ENCODE peak calls at places on chromosomes 11 and 22, in five cellular contexts. I is CD8-positive, alpha-beta memory T cell; V is CD4-positive, alpha-beta memory T cell; S is A549; A is IMR-90. M is an unnamed sample. For H3K9me3, the result is how much of the 10 kb centered on the place peaks cover.

GRCh38 chr11:60700689-60701508 is 1.5 kb downstream of the MS4A8 start:
- DNase-seq in I (no peak), V (no peak), S (peak), A (no peak), M (peak)

GRCh38 chr22:44119669-44120313 is 60.9 kb upstream of the PARVG start:
- DNase-seq in I (no peak), V (no peak), S (no peak), A (no peak), M (no peak)

GRCh38 chr11:72333657-72334056 is 89.7 kb upstream of the PHOX2A start:
- DNase-seq in I (peak), V (peak), S (peak), A (no peak), M (no peak)

GRCh38 chr11:110186456-110186855 is 93.3 kb downstream of the ZC3H12C start:
- DNase-seq in I (no peak), V (no peak), S (no peak), A (no peak), M (no peak)

GRCh38 chr11:120102862-120103118 is 35.1 kb downstream of the TRIM29 start:
- DNase-seq in I (no peak), V (no peak), S (no peak), A (no peak), M (no peak)

GRCh38 chr11:119602745-119603373 is 126.1 kb downstream of the NECTIN1 start:
- DNase-seq in I (no peak), V (no peak), S (no peak), A (no peak), M (no peak)

GRCh38 chr11:130601141-130601540 is 152.7 kb downstream of the ADAMTS15 start:
- DNase-seq in I (no peak), V (no peak), S (no peak), A (peak), M (no peak)

GRCh38 chr11:34599406-34599901 is 21.4 kb upstream of the EHF start:
- DNase-seq in I (no peak), V (no peak), S (peak), A (peak), M (no peak)

GRCh38 chr11:76206327-76207081 is at the start of gene WNT11:
- DNase-seq in I (peak), V (peak), S (peak), A (no peak), M (no peak)

GRCh38 chr11:28657378-28658030 is 549.3 kb downstream of the METTL15 start:
- DNase-seq in I (no peak), V (no peak), S (no peak), A (peak), M (no peak)

GRCh38 chr11:45275823-45276222 is 10.3 kb downstream of the SYT13 start:
- DNase-seq in I (no peak), V (no peak), S (no peak), A (no peak), M (no peak)

GRCh38 chr11:31802609-31802989 is 8.5 kb downstream of the PAX6 start:
- DNase-seq in I (no peak), V (no peak), S (no peak), A (no peak), M (no peak)

GRCh38 chr11:82701847-82702520 is 31.7 kb downstream of the FAM181B start:
- DNase-seq in I (no peak), V (no peak), S (peak), A (peak), M (no peak)

GRCh38 chr11:128776088-128776433 is 82.2 kb downstream of the FLI1 start:
- DNase-seq in I (peak), V (peak), S (no peak), A (no peak), M (no peak)

GRCh38 chr11:57597971-57598830 is 716 bp downstream of the SERPING1 start:
- DNase-seq in I (no peak), V (no peak), S (no peak), A (peak), M (peak)

GRCh38 chr22:29218758-29219408 is 13.2 kb downstream of the EMID1 start:
- DNase-seq in I (no peak), V (no peak), S (no peak), A (no peak), M (no peak)

GRCh38 chr11:108906826-108907225 is 242.0 kb downstream of the DDX10 start:
- DNase-seq in I (no peak), V (no peak), S (no peak), A (peak), M (no peak)

GRCh38 chr22:44311855-44312170 is 938 bp downstream of the SHISAL1 start:
- DNase-seq in I (no peak), V (no peak), S (no peak), A (peak), M (no peak)

GRCh38 chr11:29184939-29185890 is 831.6 kb downstream of the KCNA4 start:
- DNase-seq in I (no peak), V (no peak), S (peak), A (peak), M (no peak)

GRCh38 chr11:19951558-19952083 is 208.7 kb downstream of the DBX1 start:
- DNase-seq in I (no peak), V (peak), S (peak), A (peak), M (no peak)
- H3K9me3 ChIP-seq in I (under half), V (under half), S (under half), A (under half), M (under half)

DNA sequence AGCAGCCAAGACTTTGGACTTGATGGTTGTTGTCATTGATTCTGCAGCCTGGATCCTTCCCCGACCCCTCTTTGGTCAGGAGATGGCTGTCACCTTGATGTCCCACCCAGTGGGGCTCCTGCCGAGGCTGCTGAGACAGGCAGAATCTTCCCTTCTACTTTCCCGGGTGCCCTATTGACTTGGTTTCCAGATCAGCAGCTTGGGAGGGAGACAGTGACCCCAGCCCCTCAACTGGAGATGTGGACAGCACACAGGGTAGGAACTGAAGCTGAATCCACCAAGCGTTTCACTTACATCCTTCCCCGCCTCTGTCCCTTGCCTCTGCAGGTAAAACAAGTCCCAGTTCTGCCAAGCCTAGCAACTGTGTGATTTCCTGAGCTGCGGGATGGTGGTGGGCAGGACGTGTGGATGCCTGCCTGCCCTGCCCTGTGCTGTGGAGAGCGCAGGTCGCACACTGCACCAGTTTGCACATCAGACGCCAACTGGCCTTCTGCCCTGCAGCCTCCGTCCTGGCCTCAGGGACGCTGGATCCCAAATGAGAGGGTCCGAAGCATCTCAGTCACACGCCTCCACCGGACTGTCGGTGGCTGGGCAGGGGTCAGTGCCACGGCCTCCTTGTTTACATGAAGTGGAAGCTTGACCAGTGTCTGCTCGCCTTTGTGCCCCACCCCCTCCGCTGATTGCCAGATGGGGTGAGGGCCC is 34.6 kb downstream of the FAM83F start:
- DNase-seq in I (no peak), V (no peak), S (no peak), A (no peak), M (no peak)
- H3K9me3 ChIP-seq in I (under half), V (under half), S (under half), A (under half), M (under half)

GRCh38 chr22:49094858-49095257 is 732.8 kb downstream of the BRD1 start:
- DNase-seq in I (no peak), V (no peak), S (no peak), A (no peak), M (no peak)

GRCh38 chr22:49097966-49098365 is 729.7 kb downstream of the BRD1 start:
- DNase-seq in I (no peak), V (no peak), S (no peak), A (no peak), M (no peak)

GRCh38 chr22:49095366-49095765 is 732.3 kb downstream of the BRD1 start:
- DNase-seq in I (no peak), V (no peak), S (no peak), A (no peak), M (no peak)

GRCh38 chr22:49097171-49097925 is 730.3 kb downstream of the BRD1 start:
- DNase-seq in I (no peak), V (no peak), S (no peak), A (no peak), M (no peak)

GRCh38 chr22:49096476-49096875 is 731.2 kb downstream of the BRD1 start:
- DNase-seq in I (no peak), V (no peak), S (no peak), A (no peak), M (no peak)
- H3K9me3 ChIP-seq in I (under half), V (under half), S (under half), A (half or more), M (under half)

GRCh38 chr11:37597776-37598175 is 999.7 kb upstream of the RAG2 start:
- DNase-seq in I (no peak), V (no peak), S (no peak), A (no peak), M (no peak)

DNA sequence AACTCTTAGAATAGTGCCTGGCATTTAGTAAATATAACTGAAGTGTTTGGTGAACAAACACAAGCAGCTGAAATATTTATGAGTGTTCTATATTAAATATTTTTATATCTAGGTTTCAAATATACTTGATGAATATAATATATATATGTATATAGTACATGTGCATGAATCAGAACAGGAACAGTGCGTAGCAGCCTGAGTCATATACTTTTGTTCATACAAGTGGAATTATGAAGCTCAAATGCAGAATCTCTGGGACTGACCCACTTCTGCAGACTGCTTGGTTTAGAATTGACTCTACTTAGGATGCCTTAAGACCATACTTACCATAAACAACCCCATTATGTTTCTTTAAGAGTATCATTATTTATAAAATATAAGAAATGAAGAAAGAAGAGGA is 997.8 kb upstream of the RAG2 start:
- DNase-seq in I (no peak), V (no peak), S (no peak), A (peak), M (no peak)
- H3K9me3 ChIP-seq in I (under half), V (under half), S (under half), A (under half), M (under half)